ENCODE peak calls at places on chromosomes 1 and 21, in ten cellular contexts. R, K, S, U, H, V, D, C, Q and I are unnamed samples.
A peak's percentile ranks its signal among the peaks of the same experiment; 100 is the strongest.

GRCh38 chr1:111354584-111354983 is 63.9 kb downstream of the CHIA start:
- DNase-seq in R (no peak), K (no peak), S (no peak), U (no peak), H (no peak), V (no peak), D (no peak), C (no peak), Q (no peak), I (no peak)

GRCh38 chr1:156741613-156741983 is 710 bp upstream of the MRPL24 start:
- DNase-seq in R (no peak), K (no peak), S (no peak), U (no peak), H (peak; percentile 33), V (no peak), D (no peak), C (peak; percentile 28), Q (no peak), I (no peak)

GRCh38 chr1:66388918-66389317 is 145.0 kb upstream of the SGIP1 start:
- DNase-seq in R (no peak), K (no peak), S (no peak), U (peak; percentile 60), H (no peak), V (no peak), D (no peak), C (no peak), Q (no peak), I (no peak)

GRCh38 chr21:27206368-27206982 is 239.6 kb upstream of the ADAMTS5 start:
- DNase-seq in R (no peak), K (no peak), S (peak; percentile 77), U (no peak), H (no peak), V (peak; percentile 22), D (no peak), C (no peak), Q (no peak), I (no peak)

GRCh38 chr1:89931950-89932349 is 63.0 kb upstream of the ZNF326 start:
- DNase-seq in R (no peak), K (no peak), S (no peak), U (no peak), H (no peak), V (no peak), D (no peak), C (no peak), Q (no peak), I (no peak)

GRCh38 chr1:22207605-22208264 is 64.8 kb upstream of the WNT4 start:
- DNase-seq in R (peak; percentile 50), K (no peak), S (no peak), U (peak; percentile 1), H (no peak), V (no peak), D (no peak), C (no peak), Q (peak; percentile 16), I (no peak)

GRCh38 chr1:39061951-39062350 is 35.8 kb downstream of the NDUFS5 start:
- DNase-seq in R (no peak), K (no peak), S (peak; percentile 32), U (no peak), H (no peak), V (no peak), D (peak; percentile 42), C (no peak), Q (no peak), I (no peak)

GRCh38 chr1:36369061-36369470 is 16.7 kb downstream of the STK40 start:
- DNase-seq in R (peak; percentile 84), K (peak; percentile 66), S (peak; percentile 74), U (peak; percentile 58), H (peak; percentile 74), V (no peak), D (peak; percentile 76), C (peak; percentile 91), Q (peak; percentile 87), I (peak; percentile 58)

GRCh38 chr1:228275435-228276342 is 67.8 kb downstream of the OBSCN start:
- DNase-seq in R (peak; percentile 57), K (peak; percentile 82), S (peak; percentile 89), U (peak; percentile 43), H (peak; percentile 85), V (peak; percentile 74), D (peak; percentile 77), C (peak; percentile 89), Q (peak; percentile 93), I (peak; percentile 88)

GRCh38 chr1:204836856-204837255 is 33.8 kb upstream of the NFASC start:
- DNase-seq in R (no peak), K (no peak), S (peak; percentile 52), U (no peak), H (no peak), V (peak; percentile 40), D (no peak), C (no peak), Q (no peak), I (no peak)